ENCODE peak calls at places on chromosome 21, in five cellular contexts. One of them, this sample, is unnamed.

GRCh38 chr21:28489197-28489596 is 503.5 kb downstream of the LTN1 start:
- DNase-seq in NCI-H1105 treated with DMSO at 0.1 percent for 48 hours: no peak
- DNase-seq in glutamatergic neuron: no peak
- DNase-seq in GM03348: peak; percentile 5
- DNase-seq in activated CD8-positive, alpha-beta memory T cell treated with anti-CD3 and anti-CD28 coated beads for 4 hours: no peak
- DNase-seq in this sample: no peak

GRCh38 chr21:41833138-41834115 is 45.7 kb downstream of the PRDM15 start:
- DNase-seq in NCI-H1105 treated with DMSO at 0.1 percent for 48 hours: no peak
- DNase-seq in activated CD8-positive, alpha-beta memory T cell treated with anti-CD3 and anti-CD28 coated beads for 4 hours: no peak
- DNase-seq in glutamatergic neuron: no peak
- DNase-seq in GM03348: no peak
- DNase-seq in this sample: no peak

GRCh38 chr21:26070822-26071425 is 99.6 kb downstream of the APP start:
- DNase-seq in activated CD8-positive, alpha-beta memory T cell treated with anti-CD3 and anti-CD28 coated beads for 4 hours: no peak
- DNase-seq in glutamatergic neuron: no peak
- DNase-seq in GM03348: peak; percentile 49
- DNase-seq in NCI-H1105 treated with DMSO at 0.1 percent for 48 hours: no peak
- DNase-seq in this sample: peak; percentile 28

GRCh38 chr21:36910581-36911307 is 55.7 kb downstream of the HLCS start:
- DNase-seq in NCI-H1105 treated with DMSO at 0.1 percent for 48 hours: no peak
- DNase-seq in activated CD8-positive, alpha-beta memory T cell treated with anti-CD3 and anti-CD28 coated beads for 4 hours: no peak
- DNase-seq in GM03348: peak; percentile 30
- DNase-seq in glutamatergic neuron: peak; percentile 70
- DNase-seq in this sample: peak; percentile 50

GRCh38 chr21:41786521-41786987 is 19.7 kb upstream of the RIPK4 start:
- DNase-seq in glutamatergic neuron: no peak
- DNase-seq in NCI-H1105 treated with DMSO at 0.1 percent for 48 hours: no peak
- DNase-seq in activated CD8-positive, alpha-beta memory T cell treated with anti-CD3 and anti-CD28 coated beads for 4 hours: no peak
- DNase-seq in GM03348: peak; percentile 77
- DNase-seq in this sample: no peak

GRCh38 chr21:30831194-30831765 is 1.7 kb upstream of the KRTAP7-1 start:
- DNase-seq in NCI-H1105 treated with DMSO at 0.1 percent for 48 hours: no peak
- DNase-seq in activated CD8-positive, alpha-beta memory T cell treated with anti-CD3 and anti-CD28 coated beads for 4 hours: no peak
- DNase-seq in glutamatergic neuron: peak; percentile 55
- DNase-seq in GM03348: no peak
- DNase-seq in this sample: peak; percentile 21

GRCh38 chr21:46207006-46207919 is 21.3 kb downstream of the LSS start:
- DNase-seq in glutamatergic neuron: peak; percentile 6
- DNase-seq in activated CD8-positive, alpha-beta memory T cell treated with anti-CD3 and anti-CD28 coated beads for 4 hours: no peak
- DNase-seq in NCI-H1105 treated with DMSO at 0.1 percent for 48 hours: no peak
- DNase-seq in GM03348: no peak
- DNase-seq in this sample: no peak

GRCh38 chr21:27132270-27132669 is 165.4 kb upstream of the ADAMTS5 start:
- DNase-seq in NCI-H1105 treated with DMSO at 0.1 percent for 48 hours: no peak
- DNase-seq in GM03348: peak; percentile 42
- DNase-seq in glutamatergic neuron: no peak
- DNase-seq in activated CD8-positive, alpha-beta memory T cell treated with anti-CD3 and anti-CD28 coated beads for 4 hours: no peak
- DNase-seq in this sample: no peak

This sample was measured in SK-N-SH.